ENCODE peak calls at places on chromosomes 16 and 17, in four cellular contexts. I is WTC11, J is K562, V is HepG2. E is an unnamed sample.

GRCh38 chr16:1019234-1019933 is 37.8 kb downstream of the SOX8 start:
- DNase-seq in I (no peak), V (no peak), J (no peak), E (no peak)

GRCh38 chr16:81738831-81739496 is 40.1 kb upstream of the PLCG2 start:
- DNase-seq in I (no peak), V (no peak), J (peak), E (no peak)

GRCh38 chr16:11056090-11056988 is 112.0 kb downstream of the CLEC16A start:
- DNase-seq in I (no peak), J (no peak), V (peak), E (no peak)

GRCh38 chr16:391885-392335 is 5.1 kb upstream of the NME4 start:
- DNase-seq in I (peak), J (peak), V (peak), E (no peak)

GRCh38 chr16:77330332-77331043 is 104.3 kb downstream of the ADAMTS18 start:
- DNase-seq in V (no peak), I (no peak), J (no peak), E (no peak)

GRCh38 chr16:61366006-61366405 is 670.2 kb downstream of the CDH8 start:
- DNase-seq in V (no peak), J (no peak), I (no peak), E (no peak)

GRCh38 chr17:43377056-43377810 is 21.6 kb upstream of the ARL4D start:
- DNase-seq in I (peak), J (no peak), V (no peak), E (no peak)

GRCh38 chr16:27224271-27224737 is 21.0 kb downstream of the KDM8 start:
- DNase-seq in I (no peak), J (no peak), V (no peak), E (no peak)

GRCh38 chr17:56602292-56603130 is 9.0 kb downstream of the NOG start:
- DNase-seq in I (no peak), J (no peak), V (no peak), E (no peak)

GRCh38 chr17:29613856-29614255 is 8.9 kb downstream of the CORO6 start:
- DNase-seq in J (no peak), V (no peak), I (no peak), E (no peak)

GRCh38 chr17:77308768-77309726 is 168.3 kb downstream of the SEC14L1 start:
- DNase-seq in I (no peak), V (no peak), J (no peak), E (no peak)

DNA sequence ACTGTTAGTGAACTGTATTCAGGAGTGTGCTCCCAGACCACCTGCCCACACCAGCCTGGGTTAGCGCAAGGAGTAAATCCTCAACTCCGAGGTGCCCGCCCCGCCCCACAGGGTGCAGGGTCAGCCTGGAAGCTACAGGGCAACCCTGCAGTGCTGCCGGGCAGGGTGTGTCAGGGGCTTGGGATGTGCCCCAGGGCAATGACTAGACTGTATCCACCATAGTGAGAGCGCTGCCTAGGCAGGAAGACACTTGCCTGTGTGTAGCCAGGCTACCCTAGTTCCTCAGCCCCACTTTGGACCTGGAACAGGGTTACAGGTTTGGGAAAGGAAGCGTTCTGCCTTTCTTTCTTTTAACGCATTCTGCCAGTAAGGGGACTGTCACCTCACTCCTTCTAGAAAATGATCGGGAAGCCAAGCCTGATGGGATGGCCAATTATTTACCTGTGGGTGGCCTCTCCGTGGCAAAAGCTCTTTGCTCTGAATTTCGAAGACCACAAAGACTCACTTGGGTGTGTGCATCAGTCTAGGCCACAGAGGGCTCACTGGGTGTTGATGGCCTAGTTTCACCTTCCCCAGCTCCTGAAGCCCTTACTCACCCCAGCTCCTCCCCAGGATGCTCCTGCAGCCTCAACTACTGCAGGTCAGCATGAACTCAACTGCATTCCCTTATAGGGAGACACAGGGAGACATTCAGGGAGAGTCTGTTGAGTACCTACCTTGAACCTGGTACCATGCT is 90.9 kb downstream of the CCDC182 start:
- DNase-seq in I (no peak), V (no peak), J (no peak), E (no peak)
- TF ChIP-seq NR2C2 in I (no peak), V (no peak), J (no peak), E (no peak)

DNA sequence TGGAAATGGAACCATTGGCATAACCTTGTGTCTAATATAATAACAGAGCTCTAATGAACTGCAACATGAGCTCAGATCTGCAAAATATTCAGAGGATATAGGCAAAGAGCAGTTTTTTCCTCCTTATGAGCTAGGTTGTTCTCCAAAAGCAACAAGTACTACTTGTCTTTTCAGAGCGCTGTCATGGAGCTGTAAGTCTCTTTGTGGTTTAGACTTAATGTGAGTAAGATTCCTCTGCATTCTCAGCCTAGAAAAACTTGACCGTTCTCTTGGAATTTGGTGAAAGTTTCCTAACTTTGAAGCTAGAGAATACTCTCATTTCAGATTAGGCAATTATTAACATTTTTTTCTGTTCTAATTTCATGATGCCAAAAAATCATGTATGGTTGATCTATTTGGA is 85.2 kb downstream of the FTO start:
- DNase-seq in V (no peak), J (no peak), I (no peak), E (no peak)
- TF ChIP-seq ATF2 in V (no peak), J (no peak), I (no peak), E (no peak)

GRCh38 chr17:21285164-21286065 is 904 bp downstream of the MAP2K3 start:
- DNase-seq in I (no peak), J (no peak), V (no peak), E (no peak)
- TF ChIP-seq NR2C2 in I (no peak), J (peak), V (no peak), E (no peak)

GRCh38 chr17:72075995-72076677 is 44.7 kb upstream of the SOX9 start:
- DNase-seq in J (no peak), I (no peak), V (peak), E (no peak)
- TF ChIP-seq ATF2 in J (no peak), I (no peak), V (no peak), E (no peak)

GRCh38 chr16:75307506-75307905 is 56.1 kb upstream of the BCAR1 start:
- DNase-seq in V (no peak), J (no peak), I (no peak), E (no peak)

GRCh38 chr16:75304521-75305363 is 53.3 kb upstream of the BCAR1 start:
- DNase-seq in V (peak), J (peak), I (no peak), E (no peak)

GRCh38 chr16:75305364-75306101 is 54.1 kb upstream of the BCAR1 start:
- DNase-seq in V (peak), J (peak), I (no peak), E (peak)

GRCh38 chr16:75308011-75308410 is 56.6 kb upstream of the BCAR1 start:
- DNase-seq in I (no peak), V (no peak), J (no peak), E (no peak)

DNA sequence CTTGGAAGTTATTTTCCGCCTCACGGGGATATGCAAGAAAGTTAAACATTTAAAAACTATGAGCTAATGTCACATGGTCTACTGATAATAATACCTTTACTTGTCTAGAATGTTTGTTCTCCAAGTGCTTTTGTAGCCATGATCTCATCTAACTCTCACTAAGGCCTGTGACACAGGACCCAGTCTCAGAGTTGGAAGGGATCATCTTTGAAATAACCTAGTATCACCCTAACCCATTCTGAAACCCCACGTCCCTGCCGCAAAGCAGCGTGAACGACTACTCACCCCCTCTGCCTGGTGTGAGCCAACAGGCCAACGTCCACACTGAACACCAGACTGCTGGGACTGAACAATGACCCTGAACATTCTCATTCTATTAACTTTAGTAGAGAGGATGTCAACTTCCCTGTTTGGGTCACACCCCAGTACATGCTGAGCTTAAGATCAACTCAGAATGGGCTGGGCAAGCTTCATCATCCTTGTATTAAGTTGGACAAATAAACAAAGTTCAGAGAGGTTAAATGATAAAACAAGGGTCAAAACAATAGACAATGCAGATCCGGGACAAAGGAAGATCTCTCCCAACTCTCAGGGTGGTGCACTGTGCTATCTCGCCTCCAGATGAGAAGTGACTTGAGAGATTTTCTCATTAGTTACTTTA is 54.8 kb upstream of the BCAR1 start:
- DNase-seq in V (peak), J (no peak), I (no peak), E (no peak)
- TF ChIP-seq NR2C2 in V (peak), J (no peak), I (no peak), E (no peak)

GRCh38 chr16:12090162-12090552 is 113.6 kb downstream of the SNX29 start:
- DNase-seq in V (no peak), J (no peak), I (peak), E (no peak)
- TF ChIP-seq ATF2 in V (no peak), J (no peak), I (no peak), E (no peak)

DNA sequence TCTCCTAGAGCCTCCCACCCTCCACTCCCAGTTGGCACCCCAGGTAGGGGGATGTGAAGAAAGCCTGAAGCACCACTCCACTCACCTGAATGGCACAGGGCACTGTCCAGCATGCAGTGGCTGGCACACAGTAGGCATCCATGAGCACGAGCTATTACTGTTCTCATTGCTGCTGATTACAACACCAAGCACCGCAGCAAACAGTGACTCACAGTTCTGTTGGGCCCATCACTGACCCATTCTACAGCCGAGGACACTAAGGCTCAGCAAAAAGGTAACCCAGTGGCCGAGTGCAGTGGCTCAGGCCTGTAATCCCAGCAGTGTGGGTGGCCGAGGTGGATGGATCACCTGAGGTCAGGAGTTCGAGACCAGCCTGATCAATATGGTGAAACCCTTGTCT is 2.7 kb downstream of the ZSCAN10 start:
- DNase-seq in I (no peak), J (no peak), V (no peak), E (no peak)
- TF ChIP-seq NR2C2 in I (no peak), J (no peak), V (no peak), E (no peak)

E was measured in GM12878.